ENCODE peak calls at places on chromosomes 3 and 15, in seven cellular contexts. R is left ventricle myocardium inferior, H is psoas muscle, C is stomach, Q is tibial artery, S is pancreas, A is transverse colon. B is an unnamed sample.

GRCh38 chr15:58951388-58952060 is 18.0 kb upstream of the SLTM start:
- DNase-seq in R (no peak), H (no peak), C (no peak), Q (no peak), S (no peak), A (no peak), B (no peak)

GRCh38 chr15:78034495-78035191 is 42.9 kb downstream of the TBC1D2B start:
- DNase-seq in R (no peak), H (peak; percentile 57), C (peak; percentile 66), Q (no peak), S (no peak), A (peak; percentile 72), B (no peak)

GRCh38 chr3:169624533-169624972 is 39.0 kb downstream of the MECOM start:
- DNase-seq in R (no peak), H (no peak), C (no peak), Q (no peak), S (no peak), A (no peak), B (no peak)

GRCh38 chr3:111324142-111324541 is 217.9 kb upstream of the CD96 start:
- DNase-seq in R (no peak), H (no peak), C (no peak), Q (no peak), S (no peak), A (no peak), B (no peak)

GRCh38 chr15:92097473-92098178 is 244.1 kb downstream of the SLCO3A1 start:
- DNase-seq in R (no peak), H (no peak), C (peak; percentile 50), Q (no peak), S (peak; percentile 67), A (peak; percentile 46), B (peak; percentile 37)

GRCh38 chr3:35944915-35945710 is 305.8 kb downstream of the ARPP21 start:
- DNase-seq in R (no peak), H (no peak), C (no peak), Q (no peak), S (no peak), A (no peak), B (no peak)

GRCh38 chr3:194277547-194278091 is 73.5 kb downstream of the CPN2 start:
- DNase-seq in R (peak; percentile 65), H (peak; percentile 82), C (no peak), Q (peak; percentile 87), S (peak; percentile 61), A (peak; percentile 21), B (peak; percentile 88)

GRCh38 chr15:74212494-74212893 is 9.9 kb upstream of the STRA6 start:
- DNase-seq in R (no peak), H (no peak), C (no peak), Q (no peak), S (no peak), A (no peak), B (no peak)

GRCh38 chr15:43346305-43346704 is 15.9 kb upstream of the LCMT2 start:
- DNase-seq in R (no peak), H (no peak), C (no peak), Q (no peak), S (no peak), A (no peak), B (no peak)

GRCh38 chr3:121707531-121708273 is 41.8 kb downstream of the GOLGB1 start:
- DNase-seq in R (no peak), H (no peak), C (no peak), Q (no peak), S (no peak), A (no peak), B (no peak)

GRCh38 chr3:107588217-107588616 is 65.5 kb downstream of the BBX start:
- DNase-seq in R (no peak), H (no peak), C (no peak), Q (no peak), S (no peak), A (no peak), B (no peak)

GRCh38 chr15:75200765-75201608 is 695 bp upstream of the C15orf39 start:
- DNase-seq in R (no peak), H (no peak), C (peak; percentile 73), Q (peak; percentile 80), S (peak; percentile 78), A (peak; percentile 86), B (peak; percentile 58)

GRCh38 chr15:52193321-52193720 is 2.1 kb upstream of the GNB5 start:
- DNase-seq in R (no peak), H (no peak), C (no peak), Q (no peak), S (no peak), A (no peak), B (no peak)

GRCh38 chr15:90930861-90931629 is 1.3 kb downstream of the HDDC3 start:
- DNase-seq in R (no peak), H (peak; percentile 28), C (no peak), Q (no peak), S (no peak), A (no peak), B (peak; percentile 48)

GRCh38 chr15:68469162-68470048 is 37.4 kb upstream of the ITGA11 start:
- DNase-seq in R (no peak), H (no peak), C (no peak), Q (no peak), S (no peak), A (no peak), B (no peak)

GRCh38 chr3:55873523-55874254 is 386.6 kb upstream of the WNT5A start:
- DNase-seq in R (no peak), H (no peak), C (no peak), Q (no peak), S (no peak), A (no peak), B (no peak)

GRCh38 chr15:80984856-80985255 is 4.8 kb downstream of the MESD start:
- DNase-seq in R (no peak), H (no peak), C (no peak), Q (no peak), S (no peak), A (peak; percentile 14), B (no peak)

GRCh38 chr3:4821975-4822374 is 157.3 kb upstream of the BHLHE40 start:
- DNase-seq in R (no peak), H (no peak), C (peak; percentile 43), Q (no peak), S (no peak), A (peak; percentile 62), B (no peak)

GRCh38 chr3:66303556-66303955 is 82.8 kb downstream of the SLC25A26 start:
- DNase-seq in R (no peak), H (no peak), C (no peak), Q (no peak), S (no peak), A (no peak), B (no peak)

GRCh38 chr15:34133511-34133910 is 31.6 kb downstream of the PGBD4 start:
- DNase-seq in R (no peak), H (no peak), C (no peak), Q (no peak), S (no peak), A (no peak), B (no peak)

GRCh38 chr3:30292192-30292893 is 314.1 kb upstream of the TGFBR2 start:
- DNase-seq in R (no peak), H (no peak), C (no peak), Q (no peak), S (no peak), A (no peak), B (no peak)

GRCh38 chr15:29887719-29888118 is 65.5 kb upstream of the TJP1 start:
- DNase-seq in R (no peak), H (no peak), C (no peak), Q (no peak), S (no peak), A (no peak), B (no peak)

GRCh38 chr15:34581043-34581365 is 2.4 kb downstream of the GOLGA8B start:
- DNase-seq in R (no peak), H (no peak), C (no peak), Q (no peak), S (no peak), A (no peak), B (no peak)

GRCh38 chr3:185739264-185739701 is 85.6 kb downstream of the IGF2BP2 start:
- DNase-seq in R (no peak), H (no peak), C (no peak), Q (no peak), S (no peak), A (no peak), B (no peak)
- H3K9me3 ChIP-seq in R (no peaks in the 10 kb centered on the region), H (no peaks in the 10 kb centered on the region), C (no peaks in the 10 kb centered on the region), Q (no peaks in the 10 kb centered on the region), S (no peaks in the 10 kb centered on the region), A (no peaks in the 10 kb centered on the region), B (no peaks in the 10 kb centered on the region)

DNA sequence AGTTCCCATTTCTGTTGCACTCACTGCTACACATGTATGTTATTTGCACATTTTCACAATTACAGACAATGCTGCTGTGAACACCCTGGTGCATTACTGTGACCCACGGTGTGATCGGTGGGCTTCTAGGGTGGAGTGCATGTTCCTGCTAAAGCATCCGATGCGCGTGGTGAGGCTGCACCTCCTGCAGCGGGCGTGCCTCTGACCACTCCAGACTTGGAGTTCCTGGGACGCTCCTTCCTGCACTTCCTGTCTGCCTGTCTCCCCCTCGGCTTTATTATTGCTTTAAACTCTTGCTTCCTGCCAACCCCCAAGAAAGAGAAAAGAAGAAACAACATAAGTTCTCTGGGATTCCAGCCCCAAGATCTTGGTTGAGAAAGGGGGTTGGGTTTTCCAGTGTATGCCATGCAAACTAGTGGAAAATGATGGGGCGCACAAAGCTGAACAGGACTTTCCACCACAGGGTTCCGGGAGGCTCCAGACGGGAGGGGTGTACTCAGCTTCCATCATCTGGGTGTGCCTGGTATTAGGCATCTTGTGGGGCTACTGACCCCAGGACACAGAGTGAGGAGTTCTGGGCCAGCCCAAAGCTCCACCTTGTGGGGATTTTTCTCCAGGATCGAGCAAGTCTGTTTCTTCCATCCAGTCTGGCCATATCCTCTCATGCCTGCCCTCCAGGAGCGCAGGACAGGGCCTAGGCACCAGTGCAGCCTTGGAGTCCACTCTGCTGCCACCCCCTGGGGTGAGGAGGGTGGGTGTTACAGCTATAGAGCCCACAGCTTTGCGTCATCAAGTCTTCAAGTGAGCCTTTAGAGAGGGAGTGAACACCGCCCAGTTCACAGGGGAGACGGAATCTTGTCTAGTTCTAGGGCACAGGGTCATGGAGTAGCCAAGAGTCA is 11.2 kb downstream of the RPL32 start:
- DNase-seq in R (no peak), H (no peak), C (no peak), Q (no peak), S (no peak), A (no peak), B (no peak)
- TF ChIP-seq CTCF in R (no peak), H (no peak), C (no peak), Q (no peak), S (no peak), A (no peak), B (no peak)

GRCh38 chr3:195395208-195395816 is 47.5 kb downstream of the ACAP2 start:
- DNase-seq in R (no peak), H (no peak), C (no peak), Q (no peak), S (no peak), A (no peak), B (no peak)
- H3K4me3 ChIP-seq in R (no peak overlapping the region), H (no peak overlapping the region), C (no peak overlapping the region), Q (no peak overlapping the region), S (no peak overlapping the region), A (no peak overlapping the region), B (no peak overlapping the region)

GRCh38 chr3:129927072-129927471 is 33.6 kb upstream of the TMCC1 start:
- DNase-seq in R (no peak), H (no peak), C (no peak), Q (no peak), S (no peak), A (no peak), B (no peak)
- H3K9me3 ChIP-seq in R (peaks cover 60% of the 10 kb centered on the region), H (peaks cover 19% of the 10 kb centered on the region), C (peaks cover 9% of the 10 kb centered on the region), Q (peaks cover 3% of the 10 kb centered on the region), S (no peaks in the 10 kb centered on the region), A (peaks cover 10% of the 10 kb centered on the region), B (no peaks in the 10 kb centered on the region)

GRCh38 chr15:89496155-89497098 is at the start of gene RHCG:
- DNase-seq in R (no peak), H (no peak), C (no peak), Q (peak; percentile 44), S (peak; percentile 78), A (peak; percentile 23), B (no peak)
- TF ChIP-seq CTCF in R (peak; percentile 38), H (no peak), C (no peak), Q (no peak), S (peak; percentile 19), A (peak; percentile 42), B (no peak)